ENCODE peak calls at places on chromosome 7, in four cellular contexts. Z is stimulated activated CD8-positive, alpha-beta memory T cell treated with anti-CD3 and anti-CD28 coated beads, Interleukin-2, amount 100 ng/mL, for 1 hour; A is stimulated activated CD4-positive, alpha-beta T cell treated with anti-CD3 and anti-CD28 coated beads, Interleukin-15, amount 100 ng/mL, for 1 hour; C is NCI-H748 treated with DMSO at 0.1 percent for 48 hours. H is an unnamed sample.

GRCh38 chr7:82413237-82413636 is 30.3 kb downstream of the CACNA2D1 start:
- DNase-seq in Z (no peak), A (no peak), C (no peak), H (no peak)

GRCh38 chr7:157295338-157295737 is 41.5 kb upstream of the DNAJB6 start:
- DNase-seq in Z (no peak), A (no peak), C (no peak), H (no peak)

GRCh38 chr7:65951837-65952578 is 30.0 kb downstream of the GUSB start:
- DNase-seq in Z (no peak), A (no peak), C (no peak), H (no peak)

GRCh38 chr7:1818581-1819200 is 148.6 kb downstream of the ELFN1 start:
- DNase-seq in Z (no peak), A (no peak), C (no peak), H (peak; percentile 4)

GRCh38 chr7:128352138-128352537 is 8.4 kb upstream of the RBM28 start:
- DNase-seq in Z (no peak), A (no peak), C (no peak), H (no peak)

GRCh38 chr7:23898619-23899018 is 188.6 kb downstream of the STK31 start:
- DNase-seq in Z (no peak), A (no peak), C (no peak), H (no peak)

GRCh38 chr7:103142494-103142893 is 6.4 kb downstream of the NAPEPLD start:
- DNase-seq in Z (no peak), A (no peak), C (no peak), H (no peak)

GRCh38 chr7:40827217-40828085 is 692.6 kb downstream of the SUGCT start:
- DNase-seq in Z (no peak), A (no peak), C (no peak), H (no peak)

GRCh38 chr7:155232911-155233702 is 64.6 kb upstream of the INSIG1 start:
- DNase-seq in Z (no peak), A (no peak), C (no peak), H (no peak)

GRCh38 chr7:150502519-150502918 is 12.2 kb upstream of the GIMAP7 start:
- DNase-seq in Z (no peak), A (no peak), C (no peak), H (no peak)

GRCh38 chr7:117157121-117157870 is 165.6 kb downstream of the WNT2 start:
- DNase-seq in Z (no peak), A (no peak), C (no peak), H (no peak)

GRCh38 chr7:150357771-150358427 is 10.7 kb upstream of the REPIN1 start:
- DNase-seq in Z (no peak), A (no peak), C (no peak), H (no peak)

GRCh38 chr7:93758621-93759020 is 131.9 kb downstream of the TFPI2 start:
- DNase-seq in Z (no peak), A (no peak), C (no peak), H (no peak)

GRCh38 chr7:51666751-51667150 is 350.1 kb upstream of the COBL start:
- DNase-seq in Z (no peak), A (no peak), C (no peak), H (no peak)

GRCh38 chr7:99380032-99380822 is 5.7 kb downstream of the ARPC1B start:
- DNase-seq in Z (no peak), A (no peak), C (no peak), H (no peak)

GRCh38 chr7:89238156-89238555 is 442.6 kb upstream of the TEX47 start:
- DNase-seq in Z (no peak), A (no peak), C (no peak), H (no peak)

GRCh38 chr7:96120856-96121255 is 201.0 kb downstream of the SLC25A13 start:
- DNase-seq in Z (no peak), A (no peak), C (no peak), H (no peak)

GRCh38 chr7:112930787-112931186 is 140.6 kb upstream of the TMEM168 start:
- DNase-seq in Z (no peak), A (no peak), C (no peak), H (no peak)

GRCh38 chr7:123621707-123622106 is 20.1 kb downstream of the ASB15 start:
- DNase-seq in Z (no peak), A (no peak), C (no peak), H (no peak)

GRCh38 chr7:138935438-138936079 is 45.6 kb downstream of the KIAA1549 start:
- DNase-seq in Z (no peak), A (no peak), C (peak; percentile 24), H (no peak)

GRCh38 chr7:55250313-55250712 is 114.8 kb upstream of the LANCL2 start:
- DNase-seq in Z (no peak), A (no peak), C (peak; percentile 12), H (no peak)

GRCh38 chr7:158646766-158647474 is 57.7 kb downstream of the NCAPG2 start:
- DNase-seq in Z (no peak), A (no peak), C (no peak), H (no peak)

GRCh38 chr7:98556288-98556687 is 60.8 kb upstream of the NPTX2 start:
- DNase-seq in Z (no peak), A (no peak), C (no peak), H (no peak)

GRCh38 chr7:76202666-76203030 is 952 bp downstream of the SRRM3 start:
- DNase-seq in Z (no peak), A (no peak), C (no peak), H (no peak)

GRCh38 chr7:157853789-157854065 is 516.9 kb downstream of the DNAJB6 start:
- DNase-seq in Z (no peak), A (no peak), C (no peak), H (no peak)

GRCh38 chr7:139299296-139299695 is 41.8 kb upstream of the FMC1 start:
- DNase-seq in Z (no peak), A (no peak), C (no peak), H (no peak)

GRCh38 chr7:157355784-157356511 is 19.1 kb downstream of the DNAJB6 start:
- DNase-seq in Z (no peak), A (no peak), C (no peak), H (no peak)

GRCh38 chr7:111090834-111091233 is at the start of gene LRRN3:
- DNase-seq in Z (no peak), A (no peak), C (peak; percentile 82), H (no peak)

GRCh38 chr7:73682745-73683055 is 553 bp downstream of the DNAJC30 start:
- DNase-seq in Z (no peak), A (no peak), C (no peak), H (no peak)

GRCh38 chr7:134943785-134944400 is 42.4 kb upstream of the AGBL3 start:
- DNase-seq in Z (no peak), A (no peak), C (no peak), H (no peak)

GRCh38 chr7:86939197-86939814 is 120.1 kb downstream of the ELAPOR2 start:
- DNase-seq in Z (no peak), A (no peak), C (peak; percentile 42), H (no peak)